ENCODE peak calls at places on chromosomes 11 and 22, in six cellular contexts. One of them, this sample, is unnamed.

GRCh38 chr22:49095366-49095765 is 732.3 kb downstream of the BRD1 start:
- DNase-seq in CD4-positive, CD25-positive, alpha-beta regulatory T cell: no peak
- DNase-seq in aorta: peak; percentile 36
- DNase-seq in CD8-positive, alpha-beta T cell: no peak
- DNase-seq in tibial nerve: no peak
- DNase-seq in sigmoid colon: no peak
- DNase-seq in this sample: no peak

GRCh38 chr11:111438168-111438567 is 59.1 kb upstream of the POU2AF1 start:
- DNase-seq in CD4-positive, CD25-positive, alpha-beta regulatory T cell: no peak
- DNase-seq in aorta: no peak
- DNase-seq in CD8-positive, alpha-beta T cell: no peak
- DNase-seq in tibial nerve: no peak
- DNase-seq in sigmoid colon: peak; percentile 46
- DNase-seq in this sample: no peak

GRCh38 chr11:92122561-92122960 is 102.1 kb upstream of the FAT3 start:
- DNase-seq in CD4-positive, CD25-positive, alpha-beta regulatory T cell: no peak
- DNase-seq in aorta: no peak
- DNase-seq in CD8-positive, alpha-beta T cell: no peak
- DNase-seq in tibial nerve: no peak
- DNase-seq in sigmoid colon: no peak
- DNase-seq in this sample: no peak

GRCh38 chr11:57425565-57426438 is 1.1 kb downstream of the SLC43A3 start:
- DNase-seq in CD4-positive, CD25-positive, alpha-beta regulatory T cell: no peak
- DNase-seq in aorta: peak; percentile 79
- DNase-seq in CD8-positive, alpha-beta T cell: no peak
- DNase-seq in tibial nerve: peak; percentile 43
- DNase-seq in sigmoid colon: peak; percentile 94
- DNase-seq in this sample: no peak

GRCh38 chr22:17368144-17368726 is 1.0 kb upstream of the CECR2 start:
- DNase-seq in CD4-positive, CD25-positive, alpha-beta regulatory T cell: no peak
- DNase-seq in aorta: no peak
- DNase-seq in CD8-positive, alpha-beta T cell: no peak
- DNase-seq in tibial nerve: no peak
- DNase-seq in sigmoid colon: peak; percentile 68
- DNase-seq in this sample: peak; percentile 78

GRCh38 chr11:121870202-121871045 is 245.6 kb downstream of the BLID start:
- DNase-seq in CD4-positive, CD25-positive, alpha-beta regulatory T cell: no peak
- DNase-seq in aorta: no peak
- DNase-seq in CD8-positive, alpha-beta T cell: no peak
- DNase-seq in tibial nerve: no peak
- DNase-seq in sigmoid colon: no peak
- DNase-seq in this sample: no peak

GRCh38 chr11:110156503-110156902 is 63.3 kb downstream of the ZC3H12C start:
- DNase-seq in CD4-positive, CD25-positive, alpha-beta regulatory T cell: no peak
- DNase-seq in aorta: no peak
- DNase-seq in CD8-positive, alpha-beta T cell: no peak
- DNase-seq in tibial nerve: no peak
- DNase-seq in sigmoid colon: no peak
- DNase-seq in this sample: no peak

GRCh38 chr11:43868852-43869567 is 11.6 kb upstream of the ALKBH3 start:
- DNase-seq in CD4-positive, CD25-positive, alpha-beta regulatory T cell: peak; percentile 40
- DNase-seq in aorta: no peak
- DNase-seq in CD8-positive, alpha-beta T cell: peak; percentile 34
- DNase-seq in tibial nerve: no peak
- DNase-seq in sigmoid colon: no peak
- DNase-seq in this sample: no peak

GRCh38 chr11:96114178-96115070 is 190.5 kb upstream of the MTMR2 start:
- DNase-seq in CD4-positive, CD25-positive, alpha-beta regulatory T cell: no peak
- DNase-seq in aorta: no peak
- DNase-seq in CD8-positive, alpha-beta T cell: no peak
- DNase-seq in tibial nerve: no peak
- DNase-seq in sigmoid colon: no peak
- DNase-seq in this sample: peak; percentile 47

GRCh38 chr11:117949062-117949461 is 19.9 kb upstream of the TMPRSS13 start:
- DNase-seq in CD4-positive, CD25-positive, alpha-beta regulatory T cell: no peak
- DNase-seq in aorta: no peak
- DNase-seq in CD8-positive, alpha-beta T cell: no peak
- DNase-seq in tibial nerve: no peak
- DNase-seq in sigmoid colon: no peak
- DNase-seq in this sample: no peak

GRCh38 chr11:6637871-6638270 is 17.7 kb downstream of the DCHS1 start:
- DNase-seq in CD4-positive, CD25-positive, alpha-beta regulatory T cell: no peak
- DNase-seq in aorta: peak; percentile 84
- DNase-seq in CD8-positive, alpha-beta T cell: no peak
- DNase-seq in tibial nerve: no peak
- DNase-seq in sigmoid colon: peak; percentile 70
- DNase-seq in this sample: no peak

GRCh38 chr11:118212781-118213565 is 11.8 kb downstream of the JAML start:
- DNase-seq in CD4-positive, CD25-positive, alpha-beta regulatory T cell: no peak
- DNase-seq in aorta: no peak
- DNase-seq in CD8-positive, alpha-beta T cell: no peak
- DNase-seq in tibial nerve: no peak
- DNase-seq in sigmoid colon: no peak
- DNase-seq in this sample: no peak

GRCh38 chr11:2700415-2701211 is 819 bp upstream of the KCNQ1OT1 start:
- DNase-seq in CD4-positive, CD25-positive, alpha-beta regulatory T cell: no peak
- DNase-seq in aorta: peak; percentile 82
- DNase-seq in CD8-positive, alpha-beta T cell: peak; percentile 21
- DNase-seq in tibial nerve: peak; percentile 47
- DNase-seq in sigmoid colon: peak; percentile 84
- DNase-seq in this sample: no peak

GRCh38 chr11:78577495-78577894 is 2.8 kb upstream of the NARS2 start:
- DNase-seq in CD4-positive, CD25-positive, alpha-beta regulatory T cell: no peak
- DNase-seq in aorta: no peak
- DNase-seq in CD8-positive, alpha-beta T cell: no peak
- DNase-seq in tibial nerve: no peak
- DNase-seq in sigmoid colon: no peak
- DNase-seq in this sample: no peak

GRCh38 chr22:20026204-20026908 is 5.4 kb downstream of the TANGO2 start:
- DNase-seq in CD4-positive, CD25-positive, alpha-beta regulatory T cell: no peak
- DNase-seq in aorta: no peak
- DNase-seq in CD8-positive, alpha-beta T cell: no peak
- DNase-seq in tibial nerve: no peak
- DNase-seq in sigmoid colon: no peak
- DNase-seq in this sample: no peak

GRCh38 chr11:14969922-14970323 is 2.2 kb downstream of the CALCA start:
- DNase-seq in CD4-positive, CD25-positive, alpha-beta regulatory T cell: peak; percentile 5
- DNase-seq in aorta: peak; percentile 50
- DNase-seq in CD8-positive, alpha-beta T cell: peak; percentile 31
- DNase-seq in tibial nerve: no peak
- DNase-seq in sigmoid colon: no peak
- DNase-seq in this sample: peak; percentile 8

GRCh38 chr11:111455291-111456085 is 56.7 kb downstream of the BTG4 start:
- DNase-seq in CD4-positive, CD25-positive, alpha-beta regulatory T cell: no peak
- DNase-seq in aorta: no peak
- DNase-seq in CD8-positive, alpha-beta T cell: no peak
- DNase-seq in tibial nerve: no peak
- DNase-seq in sigmoid colon: no peak
- DNase-seq in this sample: no peak

GRCh38 chr22:49765091-49765771 is 62.4 kb downstream of the BRD1 start:
- DNase-seq in CD4-positive, CD25-positive, alpha-beta regulatory T cell: no peak
- DNase-seq in aorta: peak; percentile 38
- DNase-seq in CD8-positive, alpha-beta T cell: no peak
- DNase-seq in tibial nerve: peak; percentile 1
- DNase-seq in sigmoid colon: peak; percentile 47
- DNase-seq in this sample: no peak

GRCh38 chr22:45548991-45549736 is 46.5 kb downstream of the FBLN1 start:
- DNase-seq in CD4-positive, CD25-positive, alpha-beta regulatory T cell: no peak
- DNase-seq in aorta: peak; percentile 86
- DNase-seq in CD8-positive, alpha-beta T cell: no peak
- DNase-seq in tibial nerve: no peak
- DNase-seq in sigmoid colon: peak; percentile 94
- DNase-seq in this sample: no peak

DNA sequence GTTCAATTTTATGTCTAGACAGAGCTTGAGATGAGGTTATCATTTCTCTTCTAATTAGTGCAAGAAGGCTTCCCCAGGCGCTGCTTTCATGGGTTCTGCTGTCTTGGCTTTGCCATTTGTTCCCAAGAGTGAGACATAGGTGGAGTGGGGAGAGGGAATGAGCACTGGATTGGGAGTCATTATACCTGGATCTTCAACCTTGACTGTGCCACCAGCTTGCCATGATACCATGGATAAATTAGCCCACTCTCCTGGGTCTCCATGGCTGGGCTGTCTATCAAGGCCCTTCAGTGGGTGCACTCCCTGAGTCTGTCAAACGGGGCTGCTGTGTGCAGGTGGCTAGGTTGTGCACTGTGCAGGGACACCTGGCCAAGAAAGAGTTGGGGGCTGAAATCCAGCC is 15.6 kb upstream of the NECTIN1 start:
- DNase-seq in CD4-positive, CD25-positive, alpha-beta regulatory T cell: no peak
- DNase-seq in aorta: peak; percentile 4
- DNase-seq in CD8-positive, alpha-beta T cell: no peak
- DNase-seq in tibial nerve: no peak
- DNase-seq in sigmoid colon: peak; percentile 20
- DNase-seq in this sample: no peak
- H3K4me1 ChIP-seq in CD4-positive, CD25-positive, alpha-beta regulatory T cell: peaks cover 6% of the 10 kb centered on the region
- H3K4me1 ChIP-seq in aorta: no peaks in the 10 kb centered on the region
- H3K4me1 ChIP-seq in CD8-positive, alpha-beta T cell: peaks cover 7% of the 10 kb centered on the region
- H3K4me1 ChIP-seq in tibial nerve: peaks cover 27% of the 10 kb centered on the region
- H3K4me1 ChIP-seq in sigmoid colon: peaks cover 7% of the 10 kb centered on the region
- H3K4me1 ChIP-seq in this sample: no peaks in the 10 kb centered on the region

GRCh38 chr22:47197735-47198500 is 435.5 kb downstream of the TBC1D22A start:
- DNase-seq in CD4-positive, CD25-positive, alpha-beta regulatory T cell: no peak
- DNase-seq in aorta: no peak
- DNase-seq in CD8-positive, alpha-beta T cell: no peak
- DNase-seq in tibial nerve: peak; percentile 8
- DNase-seq in sigmoid colon: peak; percentile 61
- DNase-seq in this sample: no peak

GRCh38 chr22:47198801-47199251 is 436.4 kb downstream of the TBC1D22A start:
- DNase-seq in CD4-positive, CD25-positive, alpha-beta regulatory T cell: no peak
- DNase-seq in aorta: no peak
- DNase-seq in CD8-positive, alpha-beta T cell: peak; percentile 9
- DNase-seq in tibial nerve: peak; percentile 2
- DNase-seq in sigmoid colon: peak; percentile 55
- DNase-seq in this sample: no peak

GRCh38 chr22:47200273-47201051 is 438.0 kb downstream of the TBC1D22A start:
- DNase-seq in CD4-positive, CD25-positive, alpha-beta regulatory T cell: no peak
- DNase-seq in aorta: no peak
- DNase-seq in CD8-positive, alpha-beta T cell: no peak
- DNase-seq in tibial nerve: peak; percentile 7
- DNase-seq in sigmoid colon: peak; percentile 71
- DNase-seq in this sample: no peak

GRCh38 chr22:47199949-47200272 is 437.5 kb downstream of the TBC1D22A start:
- DNase-seq in CD4-positive, CD25-positive, alpha-beta regulatory T cell: no peak
- DNase-seq in aorta: no peak
- DNase-seq in CD8-positive, alpha-beta T cell: no peak
- DNase-seq in tibial nerve: no peak
- DNase-seq in sigmoid colon: no peak
- DNase-seq in this sample: no peak

DNA sequence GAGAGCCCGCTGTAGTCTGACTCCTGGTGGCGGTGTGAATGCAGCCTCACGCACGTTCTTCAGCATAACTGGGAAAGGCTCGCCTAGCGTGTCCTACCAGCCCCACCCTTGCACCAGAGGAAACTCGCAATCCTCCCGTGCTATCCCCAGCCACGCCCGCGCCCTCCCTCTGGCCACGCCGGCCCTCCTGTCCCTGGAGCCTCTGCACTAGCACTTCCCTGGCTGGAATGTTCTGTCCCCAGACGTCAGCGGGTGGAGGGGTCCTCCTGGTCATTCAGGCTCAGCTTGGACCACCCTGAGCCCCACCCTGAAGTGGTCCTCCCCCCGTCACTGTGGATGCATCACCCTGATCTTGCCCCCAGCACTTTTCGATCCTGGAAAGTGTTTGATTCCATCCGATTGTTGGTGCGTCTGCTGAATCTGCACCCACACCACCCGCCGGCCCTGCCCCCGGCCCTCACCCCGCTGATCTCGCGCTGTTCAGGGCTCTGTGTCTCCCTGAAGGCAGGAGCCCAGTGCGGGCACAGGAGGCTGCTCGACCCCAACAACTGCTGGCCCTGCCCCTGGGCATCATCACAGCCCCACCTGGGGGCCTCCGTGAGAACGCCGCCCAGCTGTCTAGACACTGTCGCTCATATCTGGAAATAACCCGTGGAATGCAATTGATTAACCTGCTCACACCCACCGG is 437.0 kb downstream of the TBC1D22A start:
- DNase-seq in CD4-positive, CD25-positive, alpha-beta regulatory T cell: no peak
- DNase-seq in aorta: no peak
- DNase-seq in CD8-positive, alpha-beta T cell: no peak
- DNase-seq in tibial nerve: peak; percentile 5
- DNase-seq in sigmoid colon: peak; percentile 56
- DNase-seq in this sample: no peak
- H3K9me3 ChIP-seq in CD4-positive, CD25-positive, alpha-beta regulatory T cell: no peaks in the 10 kb centered on the region
- H3K9me3 ChIP-seq in aorta: no peaks in the 10 kb centered on the region
- H3K9me3 ChIP-seq in CD8-positive, alpha-beta T cell: no peaks in the 10 kb centered on the region
- H3K9me3 ChIP-seq in tibial nerve: no peaks in the 10 kb centered on the region
- H3K9me3 ChIP-seq in sigmoid colon: no peaks in the 10 kb centered on the region
- H3K9me3 ChIP-seq in this sample: no peaks in the 10 kb centered on the region

DNA sequence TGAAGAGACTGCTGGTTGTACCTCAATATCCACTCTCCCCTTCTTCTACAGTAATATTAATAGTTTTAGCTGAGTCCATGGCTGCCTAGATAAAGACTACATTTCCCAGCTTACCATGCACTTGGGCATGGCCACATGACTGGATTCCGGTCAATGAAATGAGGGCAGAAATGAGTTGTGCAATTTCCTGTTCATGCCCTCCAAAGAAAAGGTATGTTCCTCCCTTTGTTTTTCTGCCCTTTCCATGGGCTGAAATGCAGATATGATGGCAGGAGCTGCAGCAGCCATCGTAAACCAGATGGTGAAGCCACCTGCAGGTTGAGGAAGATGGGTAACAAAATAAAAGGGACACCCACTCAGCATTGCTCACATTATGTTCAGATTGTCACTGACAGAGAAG is 15.3 kb upstream of the ELFN2 start:
- DNase-seq in CD4-positive, CD25-positive, alpha-beta regulatory T cell: no peak
- DNase-seq in aorta: peak; percentile 7
- DNase-seq in CD8-positive, alpha-beta T cell: no peak
- DNase-seq in tibial nerve: no peak
- DNase-seq in sigmoid colon: no peak
- DNase-seq in this sample: no peak
- H3K4me3 ChIP-seq in CD4-positive, CD25-positive, alpha-beta regulatory T cell: no peak overlapping the region
- H3K4me3 ChIP-seq in aorta: no peak overlapping the region
- H3K4me3 ChIP-seq in CD8-positive, alpha-beta T cell: no peak overlapping the region
- H3K4me3 ChIP-seq in tibial nerve: no peak overlapping the region
- H3K4me3 ChIP-seq in sigmoid colon: no peak overlapping the region
- H3K4me3 ChIP-seq in this sample: no peak overlapping the region

GRCh38 chr22:38479096-38479840 is 11.4 kb downstream of the KDELR3 start:
- DNase-seq in CD4-positive, CD25-positive, alpha-beta regulatory T cell: no peak
- DNase-seq in aorta: no peak
- DNase-seq in CD8-positive, alpha-beta T cell: no peak
- DNase-seq in tibial nerve: no peak
- DNase-seq in sigmoid colon: no peak
- DNase-seq in this sample: no peak

GRCh38 chr22:38484244-38484643 is 16.3 kb downstream of the KDELR3 start:
- DNase-seq in CD4-positive, CD25-positive, alpha-beta regulatory T cell: no peak
- DNase-seq in aorta: no peak
- DNase-seq in CD8-positive, alpha-beta T cell: no peak
- DNase-seq in tibial nerve: no peak
- DNase-seq in sigmoid colon: no peak
- DNase-seq in this sample: no peak

GRCh38 chr22:38481162-38481870 is 13.4 kb downstream of the KDELR3 start:
- DNase-seq in CD4-positive, CD25-positive, alpha-beta regulatory T cell: no peak
- DNase-seq in aorta: no peak
- DNase-seq in CD8-positive, alpha-beta T cell: no peak
- DNase-seq in tibial nerve: no peak
- DNase-seq in sigmoid colon: no peak
- DNase-seq in this sample: no peak

GRCh38 chr22:38482662-38483308 is 14.9 kb downstream of the KDELR3 start:
- DNase-seq in CD4-positive, CD25-positive, alpha-beta regulatory T cell: no peak
- DNase-seq in aorta: no peak
- DNase-seq in CD8-positive, alpha-beta T cell: no peak
- DNase-seq in tibial nerve: no peak
- DNase-seq in sigmoid colon: no peak
- DNase-seq in this sample: no peak

GRCh38 chr22:38481871-38482332 is 14.0 kb downstream of the KDELR3 start:
- DNase-seq in CD4-positive, CD25-positive, alpha-beta regulatory T cell: no peak
- DNase-seq in aorta: no peak
- DNase-seq in CD8-positive, alpha-beta T cell: no peak
- DNase-seq in tibial nerve: no peak
- DNase-seq in sigmoid colon: no peak
- DNase-seq in this sample: no peak
- H3K4me1 ChIP-seq in CD4-positive, CD25-positive, alpha-beta regulatory T cell: no peaks in the 10 kb centered on the region
- H3K4me1 ChIP-seq in aorta: no peaks in the 10 kb centered on the region
- H3K4me1 ChIP-seq in CD8-positive, alpha-beta T cell: peaks cover 10% of the 10 kb centered on the region
- H3K4me1 ChIP-seq in tibial nerve: peaks cover 32% of the 10 kb centered on the region
- H3K4me1 ChIP-seq in sigmoid colon: no peaks in the 10 kb centered on the region
- H3K4me1 ChIP-seq in this sample: no peaks in the 10 kb centered on the region